ENCODE peak calls at places on chromosomes 6 and 20, in eight cellular contexts. F is retina, O is PC-9, P is A549, R is left colon, G is GM12865, C is HS-27A, I is psoas muscle. J is an unnamed sample.

GRCh38 chr6:57221191-57221935 is 744 bp downstream of the RAB23 start:
- DNase-seq in F (peak), O (peak), P (peak), R (peak), G (peak), C (no peak), I (peak), J (peak)

GRCh38 chr6:144449218-144449617 is 164.1 kb downstream of the UTRN start:
- DNase-seq in F (no peak), O (no peak), P (no peak), R (no peak), G (no peak), C (no peak), I (no peak), J (no peak)

GRCh38 chr6:121615493-121615892 is 180.0 kb downstream of the GJA1 start:
- DNase-seq in F (no peak), O (no peak), P (no peak), R (no peak), G (no peak), C (no peak), I (no peak), J (no peak)

GRCh38 chr6:168967556-168967955 is 286.1 kb downstream of the THBS2 start:
- DNase-seq in F (no peak), O (no peak), P (no peak), R (no peak), G (no peak), C (no peak), I (no peak), J (no peak)

GRCh38 chr6:150241751-150242150 is 98.9 kb downstream of the PPP1R14C start:
- DNase-seq in F (no peak), O (no peak), P (no peak), R (no peak), G (no peak), C (no peak), I (no peak), J (no peak)

GRCh38 chr6:144467153-144467762 is 182.1 kb downstream of the UTRN start:
- DNase-seq in F (no peak), O (no peak), P (no peak), R (no peak), G (no peak), C (no peak), I (no peak), J (no peak)

GRCh38 chr20:40843251-40843650 is 154.2 kb upstream of the MAFB start:
- DNase-seq in F (no peak), O (no peak), P (no peak), R (no peak), G (no peak), C (no peak), I (no peak), J (no peak)

GRCh38 chr6:140044626-140045025 is 670.2 kb upstream of the CITED2 start:
- DNase-seq in F (no peak), O (no peak), P (no peak), R (no peak), G (no peak), C (no peak), I (no peak), J (no peak)

GRCh38 chr20:43383026-43383795 is 74.5 kb upstream of the SRSF6 start:
- DNase-seq in F (no peak), O (no peak), P (no peak), R (no peak), G (peak), C (no peak), I (no peak), J (no peak)

GRCh38 chr20:50645253-50646068 is 45.9 kb downstream of the RIPOR3 start:
- DNase-seq in F (no peak), O (peak), P (peak), R (peak), G (no peak), C (peak), I (peak), J (no peak)

GRCh38 chr20:7151666-7152065 is 384.2 kb downstream of the BMP2 start:
- DNase-seq in F (no peak), O (no peak), P (no peak), R (no peak), G (no peak), C (no peak), I (no peak), J (no peak)

GRCh38 chr6:139480356-139480833 is 105.9 kb upstream of the CITED2 start:
- DNase-seq in F (no peak), O (no peak), P (no peak), R (no peak), G (no peak), C (no peak), I (no peak), J (no peak)

GRCh38 chr6:36725581-36725980 is 28.0 kb downstream of the RAB44 start:
- DNase-seq in F (no peak), O (peak), P (no peak), R (no peak), G (no peak), C (no peak), I (no peak), J (no peak)

GRCh38 chr6:87698618-87699017 is 3.4 kb downstream of the AKIRIN2 start:
- DNase-seq in F (no peak), O (no peak), P (no peak), R (no peak), G (peak), C (no peak), I (no peak), J (no peak)

GRCh38 chr6:160102956-160103824 is 18.4 kb upstream of the SLC22A1 start:
- DNase-seq in F (no peak), O (no peak), P (peak), R (peak), G (peak), C (peak), I (no peak), J (no peak)

GRCh38 chr20:25300496-25301170 is 52.7 kb downstream of the PYGB start:
- DNase-seq in F (no peak), O (no peak), P (no peak), R (no peak), G (no peak), C (no peak), I (no peak), J (no peak)

GRCh38 chr20:59165794-59166709 is 2.4 kb downstream of the ZNF831 start:
- DNase-seq in F (no peak), O (no peak), P (no peak), R (peak), G (no peak), C (no peak), I (no peak), J (no peak)

GRCh38 chr6:106547556-106547955 is 81.7 kb downstream of the RTN4IP1 start:
- DNase-seq in F (no peak), O (no peak), P (no peak), R (no peak), G (no peak), C (no peak), I (no peak), J (no peak)

GRCh38 chr6:7721654-7722053 is 4.2 kb upstream of the BMP6 start:
- DNase-seq in F (no peak), O (peak), P (peak), R (no peak), G (peak), C (no peak), I (no peak), J (no peak)

GRCh38 chr20:407097-407952 is 774 bp upstream of the RBCK1 start:
- DNase-seq in F (peak), O (peak), P (peak), R (peak), G (peak), C (peak), I (peak), J (peak)

GRCh38 chr6:76120302-76120701 is 47.8 kb upstream of the IMPG1 start:
- DNase-seq in F (no peak), O (no peak), P (no peak), R (no peak), G (no peak), C (no peak), I (no peak), J (no peak)

GRCh38 chr6:73656501-73657145 is 2.8 kb upstream of the SLC17A5 start:
- DNase-seq in F (no peak), O (peak), P (no peak), R (no peak), G (no peak), C (no peak), I (no peak), J (no peak)

GRCh38 chr20:53245581-53245980 is 273.4 kb downstream of the TSHZ2 start:
- DNase-seq in F (no peak), O (peak), P (no peak), R (no peak), G (no peak), C (no peak), I (no peak), J (no peak)

GRCh38 chr6:129672345-129672691 is 37.7 kb downstream of the ARHGAP18 start:
- DNase-seq in F (no peak), O (no peak), P (no peak), R (no peak), G (no peak), C (no peak), I (no peak), J (no peak)

GRCh38 chr6:28734443-28734959 is 189.3 kb downstream of the TRIM27 start:
- DNase-seq in F (no peak), O (no peak), P (no peak), R (no peak), G (no peak), C (no peak), I (no peak), J (no peak)

GRCh38 chr6:148175511-148176188 is 167.0 kb upstream of the SASH1 start:
- DNase-seq in F (peak), O (no peak), P (no peak), R (no peak), G (no peak), C (no peak), I (no peak), J (no peak)

GRCh38 chr6:147067184-147067583 is 137.0 kb upstream of the STXBP5 start:
- DNase-seq in F (no peak), O (no peak), P (no peak), R (no peak), G (no peak), C (no peak), I (no peak), J (no peak)

GRCh38 chr20:60583741-60584140 is 625.5 kb downstream of the CDH26 start:
- DNase-seq in F (no peak), O (no peak), P (no peak), R (no peak), G (no peak), C (no peak), I (no peak), J (no peak)

GRCh38 chr6:118639054-118639964 is 12.1 kb downstream of the CEP85L start:
- DNase-seq in F (no peak), O (no peak), P (no peak), R (no peak), G (peak), C (no peak), I (no peak), J (no peak)

GRCh38 chr20:62043131-62043914 is 22.4 kb downstream of the TAF4 start:
- DNase-seq in F (no peak), O (no peak), P (no peak), R (no peak), G (no peak), C (no peak), I (no peak), J (no peak)

GRCh38 chr6:7846971-7847818 is 63.4 kb downstream of the TXNDC5 start:
- DNase-seq in F (no peak), O (no peak), P (no peak), R (no peak), G (no peak), C (no peak), I (no peak), J (no peak)

GRCh38 chr6:110554966-110555460 is 78.6 kb upstream of the SLC22A16 start:
- DNase-seq in F (no peak), O (no peak), P (no peak), R (no peak), G (no peak), C (no peak), I (no peak), J (no peak)

GRCh38 chr20:23298155-23298554 is 52.4 kb upstream of the NXT1 start:
- DNase-seq in F (no peak), O (no peak), P (no peak), R (no peak), G (no peak), C (no peak), I (no peak), J (peak)

GRCh38 chr6:13709698-13710551 is 1.7 kb downstream of the RANBP9 start:
- DNase-seq in F (peak), O (peak), P (no peak), R (no peak), G (peak), C (no peak), I (no peak), J (no peak)

GRCh38 chr6:143164565-143165105 is 103.9 kb downstream of the AIG1 start:
- DNase-seq in F (no peak), O (no peak), P (no peak), R (no peak), G (no peak), C (no peak), I (no peak), J (no peak)

GRCh38 chr20:325889-326644 is 715 bp downstream of the SOX12 start:
- DNase-seq in F (peak), O (no peak), P (peak), R (peak), G (peak), C (no peak), I (peak), J (peak)

GRCh38 chr6:15299430-15300131 is 53.7 kb downstream of the JARID2 start:
- DNase-seq in F (no peak), O (peak), P (no peak), R (peak), G (peak), C (peak), I (peak), J (no peak)

GRCh38 chr6:24774696-24775519 is at the start of gene GMNN:
- DNase-seq in F (peak), O (peak), P (peak), R (peak), G (peak), C (peak), I (peak), J (peak)

GRCh38 chr20:25540273-25540672 is 45.1 kb downstream of the NINL start:
- DNase-seq in F (no peak), O (no peak), P (no peak), R (peak), G (peak), C (no peak), I (no peak), J (no peak)

J was measured in NCI-H345.